ENCODE peak calls at places on chromosomes 6 and 20, in ten cellular contexts. I, F, O, Y, H, Z, L, T, B and K are unnamed samples.

GRCh38 chr6:319177-320131 is 27.2 kb downstream of the DUSP22 start:
- DNase-seq in I (no peak), F (no peak), O (no peak), Y (no peak), H (no peak), Z (no peak), L (no peak), T (no peak), B (no peak), K (no peak)

GRCh38 chr6:112279044-112279916 is 24.9 kb upstream of the LAMA4 start:
- DNase-seq in I (no peak), F (no peak), O (no peak), Y (no peak), H (no peak), Z (no peak), L (no peak), T (peak; percentile 37), B (no peak), K (no peak)

GRCh38 chr6:151494235-151494950 is 576 bp downstream of the CCDC170 start:
- DNase-seq in I (no peak), F (peak; percentile 7), O (no peak), Y (peak; percentile 74), H (no peak), Z (peak; percentile 58), L (no peak), T (peak; percentile 83), B (peak; percentile 32), K (peak; percentile 33)

GRCh38 chr6:52691718-52692117 is 20.8 kb downstream of the TMEM14A start:
- DNase-seq in I (no peak), F (no peak), O (no peak), Y (no peak), H (no peak), Z (peak; percentile 18), L (no peak), T (no peak), B (no peak), K (no peak)

GRCh38 chr20:24546232-24546892 is 76.9 kb downstream of the SYNDIG1 start:
- DNase-seq in I (no peak), F (no peak), O (no peak), Y (no peak), H (no peak), Z (no peak), L (no peak), T (no peak), B (no peak), K (no peak)

GRCh38 chr6:34490390-34491090 is 24.7 kb downstream of the PACSIN1 start:
- DNase-seq in I (no peak), F (no peak), O (no peak), Y (no peak), H (no peak), Z (no peak), L (no peak), T (no peak), B (no peak), K (no peak)

GRCh38 chr6:20892365-20892764 is 358.1 kb downstream of the CDKAL1 start:
- DNase-seq in I (no peak), F (no peak), O (no peak), Y (no peak), H (no peak), Z (no peak), L (no peak), T (no peak), B (no peak), K (no peak)

GRCh38 chr20:21503345-21503744 is 10.5 kb downstream of the NKX2-2 start:
- DNase-seq in I (no peak), F (no peak), O (no peak), Y (no peak), H (no peak), Z (peak; percentile 87), L (no peak), T (no peak), B (peak; percentile 26), K (no peak)

GRCh38 chr6:15499125-15499524 is 163.7 kb downstream of the DTNBP1 start:
- DNase-seq in I (no peak), F (no peak), O (no peak), Y (no peak), H (no peak), Z (no peak), L (no peak), T (no peak), B (no peak), K (no peak)

GRCh38 chr6:84906514-84906913 is 142.1 kb upstream of the TBX18 start:
- DNase-seq in I (no peak), F (no peak), O (no peak), Y (no peak), H (no peak), Z (no peak), L (no peak), T (no peak), B (no peak), K (no peak)

GRCh38 chr6:11604215-11604614 is 66.7 kb downstream of the TMEM170B start:
- DNase-seq in I (no peak), F (no peak), O (no peak), Y (no peak), H (no peak), Z (no peak), L (no peak), T (no peak), B (no peak), K (no peak)

GRCh38 chr20:50844430-50845100 is 49.7 kb downstream of the BCAS4 start:
- DNase-seq in I (no peak), F (no peak), O (no peak), Y (no peak), H (no peak), Z (peak; percentile 97), L (peak; percentile 97), T (no peak), B (peak; percentile 52), K (peak; percentile 100)

GRCh38 chr6:32146687-32147086 is 5.1 kb downstream of the PRRT1 start:
- DNase-seq in I (no peak), F (no peak), O (no peak), Y (no peak), H (no peak), Z (no peak), L (no peak), T (no peak), B (no peak), K (no peak)

GRCh38 chr6:166456360-166457156 is 73.8 kb upstream of the MPC1 start:
- DNase-seq in I (no peak), F (no peak), O (no peak), Y (no peak), H (no peak), Z (peak; percentile 51), L (no peak), T (no peak), B (no peak), K (no peak)

GRCh38 chr20:47389867-47390347 is 33.4 kb upstream of the ZMYND8 start:
- DNase-seq in I (peak; percentile 17), F (no peak), O (no peak), Y (no peak), H (peak; percentile 15), Z (peak; percentile 77), L (no peak), T (no peak), B (no peak), K (peak; percentile 78)

GRCh38 chr6:94323853-94324252 is 904.5 kb upstream of the EPHA7 start:
- DNase-seq in I (no peak), F (no peak), O (peak; percentile 28), Y (no peak), H (no peak), Z (no peak), L (no peak), T (no peak), B (no peak), K (no peak)

GRCh38 chr6:134722996-134723871 is 226.7 kb downstream of the ALDH8A1 start:
- DNase-seq in I (no peak), F (no peak), O (no peak), Y (no peak), H (no peak), Z (no peak), L (peak; percentile 14), T (no peak), B (no peak), K (no peak)

GRCh38 chr6:551405-551804 is 105.5 kb downstream of the HUS1B start:
- DNase-seq in I (peak; percentile 21), F (no peak), O (peak; percentile 33), Y (no peak), H (no peak), Z (peak; percentile 25), L (peak; percentile 72), T (no peak), B (peak; percentile 58), K (peak; percentile 73)

GRCh38 chr20:34037121-34037520 is 43.4 kb downstream of the RALY start:
- DNase-seq in I (no peak), F (no peak), O (no peak), Y (no peak), H (no peak), Z (no peak), L (no peak), T (no peak), B (peak; percentile 65), K (no peak)

GRCh38 chr20:62195072-62195400 is 12.2 kb downstream of the MTG2 start:
- DNase-seq in I (no peak), F (no peak), O (no peak), Y (no peak), H (no peak), Z (no peak), L (no peak), T (no peak), B (no peak), K (no peak)

GRCh38 chr6:31663087-31663960 is 1.5 kb downstream of the GPANK1 start:
- DNase-seq in I (no peak), F (no peak), O (no peak), Y (no peak), H (no peak), Z (peak; percentile 23), L (no peak), T (no peak), B (no peak), K (peak; percentile 37)

GRCh38 chr6:44264154-44265002 is 973 bp downstream of the NFKBIE start:
- DNase-seq in I (no peak), F (no peak), O (no peak), Y (peak; percentile 84), H (no peak), Z (no peak), L (no peak), T (no peak), B (peak; percentile 35), K (peak; percentile 21)

GRCh38 chr6:168030218-168030693 is 32.8 kb downstream of the KIF25 start:
- DNase-seq in I (no peak), F (no peak), O (no peak), Y (no peak), H (no peak), Z (no peak), L (no peak), T (no peak), B (no peak), K (no peak)